ENCODE peak calls at places on chromosomes 6 and 20, in seven cellular contexts. Y is IMR-90, U is keratinocyte, I is A549, X is transverse colon, B is fibroblast of lung, K is gastrocnemius medialis. T is an unnamed sample. For H3K4me1, the result is how much of the 10 kb centered on the place peaks cover.

GRCh38 chr20:5722927-5723326 is 27.3 kb upstream of the SHLD1 start:
- DNase-seq in X (no peak), B (no peak), Y (no peak), K (no peak), I (no peak), U (no peak), T (no peak)

GRCh38 chr6:135488023-135488422 is 9.5 kb downstream of the AHI1 start:
- DNase-seq in X (no peak), B (peak), I (no peak), K (no peak), U (no peak), Y (peak), T (no peak)

GRCh38 chr6:7541175-7542064 is at the start of gene DSP:
- DNase-seq in I (peak), Y (no peak), K (no peak), X (peak), B (no peak), U (no peak), T (peak)

GRCh38 chr6:152161501-152161900 is 354.0 kb downstream of the ESR1 start:
- DNase-seq in I (no peak), K (no peak), U (no peak), Y (peak), X (no peak), B (peak), T (no peak)

GRCh38 chr20:17661121-17661744 is 20.8 kb downstream of the RRBP1 start:
- DNase-seq in K (no peak), B (no peak), U (no peak), Y (no peak), X (peak), I (no peak), T (peak)

GRCh38 chr6:150143521-150144293 is 863 bp downstream of the PPP1R14C start:
- DNase-seq in Y (no peak), X (peak), U (no peak), K (no peak), I (no peak), B (no peak), T (no peak)

GRCh38 chr6:44926556-44926955 is 401.6 kb upstream of the RUNX2 start:
- DNase-seq in K (no peak), X (no peak), I (no peak), U (no peak), B (no peak), Y (peak), T (no peak)

GRCh38 chr6:106832766-106833510 is 141.6 kb downstream of the CD24 start:
- DNase-seq in I (no peak), Y (no peak), U (no peak), K (no peak), B (no peak), X (no peak), T (no peak)

GRCh38 chr20:13139459-13140150 is 81.5 kb upstream of the ISM1 start:
- DNase-seq in X (no peak), Y (no peak), U (no peak), B (no peak), K (no peak), I (no peak), T (no peak)

GRCh38 chr6:143677891-143678737 is at the start of gene PHACTR2:
- DNase-seq in Y (peak), I (peak), X (peak), B (peak), U (no peak), K (peak), T (peak)

GRCh38 chr20:48984575-48985219 is 61.4 kb upstream of the CSE1L start:
- DNase-seq in B (no peak), U (no peak), I (no peak), K (no peak), Y (no peak), X (no peak), T (no peak)
- H3K27ac ChIP-seq in B (no peak), U (no peak), I (peak), K (peak), Y (no peak), X (no peak), T (peak)

GRCh38 chr6:31407699-31408098 is 4.3 kb downstream of the MICA start:
- DNase-seq in Y (peak), U (no peak), I (no peak), X (no peak), K (no peak), B (peak), T (no peak)
- H3K4me1 ChIP-seq in Y (under half), U (under half), I (under half), X (under half), K (under half), B (under half), T (under half)

DNA sequence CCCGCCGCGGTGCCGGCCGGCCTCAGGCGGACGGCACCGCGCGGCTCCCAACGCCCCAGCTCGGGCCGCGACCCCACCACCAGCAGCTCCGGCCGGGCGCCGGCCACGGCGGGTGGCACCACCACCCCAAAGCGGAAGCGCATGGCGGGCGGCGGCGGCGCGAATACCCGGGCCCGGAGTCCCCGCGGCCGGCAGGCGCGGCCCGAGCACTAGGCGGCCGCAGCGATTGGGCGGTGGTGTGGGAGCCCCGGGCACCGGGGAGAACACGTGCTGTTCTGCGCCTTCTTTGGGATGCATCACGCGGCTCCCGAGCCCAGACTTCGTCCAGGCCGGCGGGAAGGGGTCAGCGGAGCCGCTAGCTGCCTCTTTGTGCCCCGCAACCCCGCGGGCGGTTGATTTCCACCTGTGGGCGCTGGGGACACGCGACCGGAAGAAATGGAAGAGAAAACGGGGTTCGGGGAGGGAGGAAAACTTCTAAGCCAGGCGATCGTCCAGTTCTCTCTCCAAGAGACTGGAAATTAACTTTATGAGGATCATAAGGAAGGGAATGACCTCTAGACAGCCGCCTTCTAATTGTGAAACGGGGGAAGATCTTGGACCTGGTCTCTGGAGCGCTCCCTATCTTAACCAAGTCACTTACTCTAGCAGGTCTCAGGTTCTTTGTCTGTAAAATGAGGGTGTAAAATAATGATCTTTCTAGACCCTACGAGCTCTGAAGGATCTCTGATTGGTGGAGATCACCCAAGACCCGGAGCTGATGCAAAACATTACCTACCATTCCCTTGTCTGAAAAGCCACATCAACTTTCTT is at the start of gene EPM2A:
- DNase-seq in U (no peak), Y (peak), X (peak), B (peak), I (peak), K (peak), T (peak)
- TF ChIP-seq CTCF in U (no peak), Y (no peak), X (no peak), B (no peak), I (no peak), K (peak), T (peak)

GRCh38 chr6:158812611-158813010 is 6.6 kb downstream of the EZR start:
- DNase-seq in K (no peak), I (no peak), Y (no peak), X (no peak), B (no peak), U (no peak), T (no peak)
- H3K27ac ChIP-seq in K (no peak), I (peak), Y (no peak), X (peak), B (no peak), U (peak), T (peak)

T was measured in RWPE2.